ENCODE peak calls at places on chromosomes 16 and 17, in four cellular contexts. One of them, this sample, is unnamed.

GRCh38 chr17:77842148-77842905 is 116.2 kb upstream of the TNRC6C start:
- DNase-seq in nephron progenitor cell: no peak
- DNase-seq in K562: no peak
- DNase-seq in body of pancreas: no peak
- DNase-seq in this sample: no peak

GRCh38 chr16:86286991-86287640 is 223.2 kb upstream of the FOXF1 start:
- DNase-seq in nephron progenitor cell: peak; percentile 44
- DNase-seq in K562: no peak
- DNase-seq in body of pancreas: no peak
- DNase-seq in this sample: no peak

GRCh38 chr16:22183901-22184614 is 21.8 kb downstream of the SDR42E2 start:
- DNase-seq in nephron progenitor cell: peak; percentile 25
- DNase-seq in K562: peak; percentile 69
- DNase-seq in body of pancreas: no peak
- DNase-seq in this sample: no peak

GRCh38 chr16:2428051-2428786 is 1.0 kb upstream of the CCNF start:
- DNase-seq in nephron progenitor cell: peak; percentile 61
- DNase-seq in K562: peak; percentile 77
- DNase-seq in body of pancreas: peak; percentile 49
- DNase-seq in this sample: peak; percentile 38

GRCh38 chr17:64016248-64016784 is 4.1 kb downstream of the ICAM2 start:
- DNase-seq in nephron progenitor cell: no peak
- DNase-seq in K562: no peak
- DNase-seq in body of pancreas: no peak
- DNase-seq in this sample: no peak

GRCh38 chr16:79605999-79606398 is 5.5 kb upstream of the MAF start:
- DNase-seq in nephron progenitor cell: peak; percentile 24
- DNase-seq in K562: no peak
- DNase-seq in body of pancreas: no peak
- DNase-seq in this sample: peak; percentile 89

GRCh38 chr17:73957564-73957963 is 245.9 kb upstream of the RPL38 start:
- DNase-seq in nephron progenitor cell: no peak
- DNase-seq in K562: no peak
- DNase-seq in body of pancreas: no peak
- DNase-seq in this sample: no peak

GRCh38 chr17:81837641-81838040 is 2.8 kb upstream of the PPP1R27 start:
- DNase-seq in nephron progenitor cell: no peak
- DNase-seq in K562: no peak
- DNase-seq in body of pancreas: no peak
- DNase-seq in this sample: no peak

GRCh38 chr16:4317471-4318170 is 1.8 kb downstream of the GLIS2 start:
- DNase-seq in nephron progenitor cell: peak; percentile 65
- DNase-seq in K562: no peak
- DNase-seq in body of pancreas: no peak
- DNase-seq in this sample: no peak

GRCh38 chr17:59601130-59601529 is 18.6 kb upstream of the CLTC start:
- DNase-seq in nephron progenitor cell: no peak
- DNase-seq in K562: no peak
- DNase-seq in body of pancreas: no peak
- DNase-seq in this sample: no peak

GRCh38 chr16:1309888-1310831 is 724 bp downstream of the UBE2I start:
- DNase-seq in nephron progenitor cell: no peak
- DNase-seq in K562: peak; percentile 67
- DNase-seq in body of pancreas: peak; percentile 45
- DNase-seq in this sample: peak; percentile 43

GRCh38 chr17:21283482-21284318 is 811 bp upstream of the MAP2K3 start:
- DNase-seq in nephron progenitor cell: peak; percentile 31
- DNase-seq in K562: no peak
- DNase-seq in body of pancreas: no peak
- DNase-seq in this sample: peak; percentile 42

GRCh38 chr17:82022310-82022980 is at the start of gene CENPX:
- DNase-seq in nephron progenitor cell: no peak
- DNase-seq in K562: no peak
- DNase-seq in body of pancreas: no peak
- DNase-seq in this sample: no peak

GRCh38 chr17:35909408-35909807 is 21.2 kb downstream of the RDM1 start:
- DNase-seq in nephron progenitor cell: no peak
- DNase-seq in K562: no peak
- DNase-seq in body of pancreas: no peak
- DNase-seq in this sample: no peak

GRCh38 chr17:80219013-80219776 is 938 bp downstream of the SGSH start:
- DNase-seq in nephron progenitor cell: no peak
- DNase-seq in K562: peak; percentile 75
- DNase-seq in body of pancreas: peak; percentile 72
- DNase-seq in this sample: peak; percentile 52

GRCh38 chr16:82653550-82654511 is 27.1 kb downstream of the CDH13 start:
- DNase-seq in nephron progenitor cell: no peak
- DNase-seq in K562: no peak
- DNase-seq in body of pancreas: no peak
- DNase-seq in this sample: peak; percentile 87

GRCh38 chr16:74991593-74992403 is 6.9 kb upstream of the WDR59 start:
- DNase-seq in nephron progenitor cell: no peak
- DNase-seq in K562: peak; percentile 68
- DNase-seq in body of pancreas: peak; percentile 32
- DNase-seq in this sample: no peak

GRCh38 chr16:47787695-47788094 is 326.6 kb downstream of the PHKB start:
- DNase-seq in nephron progenitor cell: peak; percentile 56
- DNase-seq in K562: no peak
- DNase-seq in body of pancreas: no peak
- DNase-seq in this sample: peak; percentile 43

GRCh38 chr16:1151424-1152122 is 1.3 kb upstream of the CACNA1H start:
- DNase-seq in nephron progenitor cell: no peak
- DNase-seq in K562: no peak
- DNase-seq in body of pancreas: no peak
- DNase-seq in this sample: no peak

GRCh38 chr17:64074704-64075484 is 54.5 kb upstream of the ICAM2 start:
- DNase-seq in nephron progenitor cell: no peak
- DNase-seq in K562: no peak
- DNase-seq in body of pancreas: peak; percentile 78
- DNase-seq in this sample: peak; percentile 94

GRCh38 chr16:29816694-29817441 is 916 bp downstream of the PAGR1 start:
- DNase-seq in nephron progenitor cell: peak; percentile 62
- DNase-seq in K562: peak; percentile 49
- DNase-seq in body of pancreas: peak; percentile 64
- DNase-seq in this sample: peak; percentile 55

GRCh38 chr16:1614226-1615102 is 2.3 kb downstream of the CRAMP1 start:
- DNase-seq in nephron progenitor cell: peak; percentile 65
- DNase-seq in K562: peak; percentile 50
- DNase-seq in body of pancreas: peak; percentile 17
- DNase-seq in this sample: peak; percentile 55

GRCh38 chr17:29565643-29566472 is 979 bp downstream of the ABHD15 start:
- DNase-seq in nephron progenitor cell: peak; percentile 47
- DNase-seq in K562: no peak
- DNase-seq in body of pancreas: peak; percentile 55
- DNase-seq in this sample: peak; percentile 49

GRCh38 chr17:79913896-79914812 is 74.9 kb upstream of the CBX4 start:
- DNase-seq in nephron progenitor cell: no peak
- DNase-seq in K562: no peak
- DNase-seq in body of pancreas: no peak
- DNase-seq in this sample: no peak

GRCh38 chr17:77728022-77728671 is 230.4 kb upstream of the TNRC6C start:
- DNase-seq in nephron progenitor cell: no peak
- DNase-seq in K562: no peak
- DNase-seq in body of pancreas: no peak
- DNase-seq in this sample: no peak

GRCh38 chr17:21394265-21394664 is 18.1 kb downstream of the KCNJ12 start:
- DNase-seq in nephron progenitor cell: no peak
- DNase-seq in K562: no peak
- DNase-seq in body of pancreas: no peak
- DNase-seq in this sample: peak; percentile 90

GRCh38 chr16:84774810-84775209 is 45.0 kb upstream of the CRISPLD2 start:
- DNase-seq in nephron progenitor cell: no peak
- DNase-seq in K562: no peak
- DNase-seq in body of pancreas: no peak
- DNase-seq in this sample: peak; percentile 83

GRCh38 chr16:59192551-59193199 is 458.6 kb upstream of the GOT2 start:
- DNase-seq in nephron progenitor cell: peak; percentile 67
- DNase-seq in K562: peak; percentile 7
- DNase-seq in body of pancreas: peak; percentile 19
- DNase-seq in this sample: peak; percentile 11

GRCh38 chr16:56047307-56048234 is 143.7 kb upstream of the GNAO1 start:
- DNase-seq in nephron progenitor cell: no peak
- DNase-seq in K562: no peak
- DNase-seq in body of pancreas: no peak
- DNase-seq in this sample: no peak

GRCh38 chr17:8832711-8833352 is 33.7 kb upstream of the MFSD6L start:
- DNase-seq in nephron progenitor cell: peak; percentile 73
- DNase-seq in K562: peak; percentile 65
- DNase-seq in body of pancreas: no peak
- DNase-seq in this sample: no peak

DNA sequence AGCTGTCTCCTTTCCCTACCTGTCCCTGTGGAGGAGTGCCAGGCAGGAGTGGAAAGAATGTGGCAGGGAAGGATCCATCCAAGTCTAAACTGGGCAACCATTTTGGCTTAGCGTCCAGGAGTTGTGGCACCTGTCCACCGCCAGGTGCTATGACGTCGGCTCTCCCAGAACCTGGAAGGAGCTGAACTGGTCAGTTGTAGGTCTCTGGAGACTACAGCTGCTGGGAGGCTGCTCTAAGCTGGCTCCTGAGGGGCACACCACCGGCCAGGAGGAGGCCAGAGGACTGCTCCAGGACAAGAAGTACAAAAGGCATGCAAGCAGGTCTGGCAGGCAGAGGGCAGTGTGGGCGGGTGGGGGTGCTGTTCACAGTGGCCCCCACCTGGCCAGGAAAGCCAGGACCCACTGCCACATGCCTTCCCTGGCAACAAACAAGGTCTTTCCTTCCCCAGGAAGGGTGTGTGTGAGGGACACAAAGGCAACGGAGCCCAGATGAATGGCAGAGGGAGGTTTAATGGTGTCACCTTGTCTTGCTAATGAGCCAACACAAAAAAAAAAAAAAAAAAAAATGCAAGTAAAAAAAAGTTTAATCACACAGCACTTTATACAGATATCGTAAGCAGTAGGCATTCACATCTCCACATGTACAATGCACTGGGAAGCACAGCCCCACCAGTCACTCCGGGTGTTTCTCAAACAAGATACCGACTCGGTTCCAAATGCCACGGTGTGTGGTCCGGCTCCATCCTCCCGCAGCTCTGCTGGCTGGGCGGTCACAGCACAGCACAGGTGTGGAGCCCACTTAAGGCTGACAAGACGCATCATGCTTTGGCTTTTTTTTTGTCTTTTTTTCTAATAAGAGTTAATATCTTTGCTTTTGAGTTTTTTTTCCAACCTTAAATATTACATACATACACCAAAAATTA is 4.8 kb downstream of the SPHK1 start:
- DNase-seq in nephron progenitor cell: no peak
- DNase-seq in K562: no peak
- DNase-seq in body of pancreas: peak; percentile 53
- DNase-seq in this sample: peak; percentile 41
- TF ChIP-seq CTCF in nephron progenitor cell: no peak
- TF ChIP-seq CTCF in K562: no peak
- TF ChIP-seq CTCF in body of pancreas: peak; percentile 44
- TF ChIP-seq CTCF in this sample: peak; percentile 31

GRCh38 chr16:70805787-70806186 is 4.8 kb upstream of the VAC14 start:
- DNase-seq in nephron progenitor cell: no peak
- DNase-seq in K562: no peak
- DNase-seq in body of pancreas: no peak
- DNase-seq in this sample: peak; percentile 87

GRCh38 chr16:70804729-70805169 is 3.8 kb upstream of the VAC14 start:
- DNase-seq in nephron progenitor cell: no peak
- DNase-seq in K562: no peak
- DNase-seq in body of pancreas: no peak
- DNase-seq in this sample: no peak

GRCh38 chr16:70805380-70805779 is 4.4 kb upstream of the VAC14 start:
- DNase-seq in nephron progenitor cell: no peak
- DNase-seq in K562: no peak
- DNase-seq in body of pancreas: no peak
- DNase-seq in this sample: peak; percentile 26

GRCh38 chr16:70809392-70810060 is 8.6 kb upstream of the VAC14 start:
- DNase-seq in nephron progenitor cell: no peak
- DNase-seq in K562: no peak
- DNase-seq in body of pancreas: no peak
- DNase-seq in this sample: no peak

DNA sequence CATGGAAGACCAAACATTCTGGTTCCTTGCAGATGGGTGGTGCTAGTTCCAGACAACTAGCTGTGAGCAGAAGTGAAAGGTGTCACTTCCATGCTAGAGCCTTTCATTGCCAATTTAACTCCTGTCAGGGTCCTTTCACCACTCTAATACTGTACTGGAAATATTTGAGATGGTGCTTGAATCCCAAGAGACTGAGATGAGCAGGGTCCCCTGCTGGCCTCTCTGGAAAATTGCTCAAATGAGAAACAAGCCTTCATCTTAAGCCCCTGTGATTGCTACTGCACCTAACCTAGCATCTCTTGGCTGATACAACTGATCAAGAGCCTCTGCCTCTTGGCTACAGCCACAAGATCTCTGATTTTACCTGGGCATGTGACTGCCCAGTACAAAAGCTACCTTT is 7.4 kb upstream of the VAC14 start:
- DNase-seq in nephron progenitor cell: no peak
- DNase-seq in K562: no peak
- DNase-seq in body of pancreas: no peak
- DNase-seq in this sample: no peak
- TF ChIP-seq CTCF in nephron progenitor cell: no peak
- TF ChIP-seq CTCF in K562: peak; percentile 39
- TF ChIP-seq CTCF in body of pancreas: no peak
- TF ChIP-seq CTCF in this sample: peak; percentile 23

DNA sequence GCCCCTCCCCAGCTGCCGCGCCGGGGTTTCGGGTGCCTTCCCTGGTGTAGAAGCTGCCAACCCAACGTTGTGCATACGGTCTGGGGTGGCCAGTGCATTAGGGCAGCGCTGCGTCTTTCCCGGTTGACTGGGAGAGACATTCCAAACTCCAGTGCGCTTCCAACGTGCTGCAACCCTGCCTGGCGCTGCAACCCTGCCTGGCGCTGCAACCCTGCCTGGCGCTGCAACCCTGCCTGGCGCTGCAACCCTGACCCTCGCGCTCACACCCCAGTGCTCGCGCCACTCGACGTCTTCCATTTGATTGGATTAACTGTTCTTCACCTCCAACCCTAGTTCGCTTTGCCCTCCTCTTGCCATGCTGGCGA is 488 bp upstream of the HAP1 start:
- DNase-seq in nephron progenitor cell: no peak
- DNase-seq in K562: no peak
- DNase-seq in body of pancreas: no peak
- DNase-seq in this sample: no peak
- TF ChIP-seq CTCF in nephron progenitor cell: no peak
- TF ChIP-seq CTCF in K562: no peak
- TF ChIP-seq CTCF in body of pancreas: no peak
- TF ChIP-seq CTCF in this sample: no peak

DNA sequence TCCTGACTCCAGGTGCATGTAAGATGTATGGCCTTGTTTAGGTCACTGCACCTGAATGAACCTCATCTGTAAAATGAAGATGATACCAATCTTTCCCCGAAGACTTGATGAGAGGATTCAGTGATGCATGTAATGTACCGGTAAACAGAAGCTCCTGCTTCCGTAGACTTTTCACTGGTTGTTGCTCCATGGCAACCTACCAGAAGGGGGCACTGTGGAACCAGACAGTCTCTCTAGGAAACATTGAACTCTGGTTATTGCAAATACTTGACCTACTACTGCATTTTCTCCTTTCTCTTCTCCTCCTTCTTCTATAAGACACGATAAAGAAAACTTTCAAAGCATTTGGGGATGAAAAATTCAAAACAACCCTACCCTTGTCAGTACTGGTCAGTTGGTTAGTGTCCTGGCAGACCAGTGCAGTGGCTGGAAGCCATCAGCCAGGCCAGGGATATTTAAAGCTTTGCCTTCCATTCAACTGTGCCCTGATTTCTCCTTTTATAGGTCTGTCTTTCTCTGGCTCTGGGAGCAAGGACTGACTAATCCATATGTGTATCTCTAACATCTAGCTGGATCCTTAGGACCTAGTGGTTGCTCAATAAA is 667.4 kb upstream of the SALL1 start:
- DNase-seq in nephron progenitor cell: peak; percentile 75
- DNase-seq in K562: no peak
- DNase-seq in body of pancreas: peak; percentile 76
- DNase-seq in this sample: peak; percentile 71
- TF ChIP-seq CTCF in nephron progenitor cell: peak; percentile 83
- TF ChIP-seq CTCF in K562: peak; percentile 39
- TF ChIP-seq CTCF in body of pancreas: peak; percentile 64
- TF ChIP-seq CTCF in this sample: peak; percentile 89